ENCODE peak calls at places on chromosomes 2 and 18, in nine cellular contexts. T, F, D, L, Z, I, U, O and B are unnamed samples.

GRCh38 chr2:73998451-73998850 is 13.7 kb downstream of the TET3 start:
- DNase-seq in T (no peak), F (no peak), D (no peak), L (no peak), Z (no peak), I (no peak), U (no peak), O (peak; percentile 52), B (no peak)

GRCh38 chr2:85648619-85649018 is 19.4 kb downstream of the SFTPB start:
- DNase-seq in T (peak; percentile 41), F (peak; percentile 51), D (no peak), L (peak; percentile 70), Z (no peak), I (no peak), U (no peak), O (no peak), B (peak; percentile 41)

GRCh38 chr2:53220969-53221368 is 546.6 kb upstream of the CHAC2 start:
- DNase-seq in T (no peak), F (no peak), D (no peak), L (no peak), Z (no peak), I (no peak), U (no peak), O (no peak), B (no peak)

GRCh38 chr2:22788749-22789148 is 596.2 kb upstream of the KLHL29 start:
- DNase-seq in T (no peak), F (no peak), D (no peak), L (no peak), Z (no peak), I (no peak), U (no peak), O (no peak), B (no peak)

GRCh38 chr2:240600451-240600961 is 14.0 kb downstream of the CAPN10 start:
- DNase-seq in T (no peak), F (no peak), D (no peak), L (no peak), Z (no peak), I (no peak), U (no peak), O (no peak), B (no peak)

GRCh38 chr2:121362776-121363175 is 77.8 kb upstream of the TFCP2L1 start:
- DNase-seq in T (no peak), F (no peak), D (no peak), L (no peak), Z (peak; percentile 71), I (no peak), U (no peak), O (no peak), B (no peak)

GRCh38 chr2:36541891-36542595 is 55.9 kb downstream of the FEZ2 start:
- DNase-seq in T (peak; percentile 12), F (no peak), D (no peak), L (no peak), Z (no peak), I (no peak), U (no peak), O (no peak), B (no peak)

GRCh38 chr2:134124047-134124753 is 129.7 kb upstream of the MGAT5 start:
- DNase-seq in T (peak; percentile 28), F (no peak), D (no peak), L (peak; percentile 22), Z (no peak), I (no peak), U (no peak), O (no peak), B (no peak)

GRCh38 chr2:159904127-159904564 is 106.1 kb upstream of the CD302 start:
- DNase-seq in T (no peak), F (no peak), D (no peak), L (no peak), Z (peak; percentile 84), I (no peak), U (no peak), O (peak; percentile 54), B (peak; percentile 58)

GRCh38 chr2:63712748-63713147 is 124.0 kb downstream of the MDH1 start:
- DNase-seq in T (peak; percentile 2), F (no peak), D (peak; percentile 12), L (peak; percentile 21), Z (no peak), I (no peak), U (no peak), O (no peak), B (no peak)

GRCh38 chr2:147236601-147237000 is 608.2 kb upstream of the ACVR2A start:
- DNase-seq in T (no peak), F (no peak), D (no peak), L (no peak), Z (no peak), I (no peak), U (no peak), O (no peak), B (no peak)

GRCh38 chr2:113160962-113161361 is 12.8 kb upstream of the PSD4 start:
- DNase-seq in T (no peak), F (no peak), D (no peak), L (no peak), Z (peak; percentile 63), I (no peak), U (no peak), O (no peak), B (no peak)

GRCh38 chr2:73640537-73640936 is 1.7 kb downstream of the NAT8 start:
- DNase-seq in T (no peak), F (peak; percentile 45), D (no peak), L (no peak), Z (no peak), I (no peak), U (no peak), O (no peak), B (no peak)

GRCh38 chr2:132760971-132761370 is 91.0 kb upstream of the LYPD1 start:
- DNase-seq in T (no peak), F (no peak), D (no peak), L (no peak), Z (no peak), I (no peak), U (no peak), O (no peak), B (no peak)

GRCh38 chr2:128329607-128330006 is 10.9 kb upstream of the HS6ST1 start:
- DNase-seq in T (no peak), F (no peak), D (no peak), L (peak; percentile 56), Z (no peak), I (peak; percentile 96), U (no peak), O (no peak), B (no peak)

GRCh38 chr18:58044370-58045264 is 591 bp downstream of the NEDD4L start:
- DNase-seq in T (peak; percentile 36), F (peak; percentile 35), D (peak; percentile 62), L (peak; percentile 34), Z (no peak), I (no peak), U (no peak), O (peak; percentile 36), B (peak; percentile 48)
- TF ChIP-seq CTCF in T (no peak), F (no peak), D (peak; percentile 24), L (no peak), Z (no peak), I (no peak), U (no peak), O (peak; percentile 13), B (peak; percentile 57)

GRCh38 chr2:197037863-197038398 is 111.4 kb upstream of the PGAP1 start:
- DNase-seq in T (peak; percentile 2), F (peak; percentile 48), D (peak; percentile 39), L (no peak), Z (no peak), I (no peak), U (no peak), O (no peak), B (no peak)
- TF ChIP-seq CTCF in T (no peak), F (peak; percentile 52), D (peak; percentile 40), L (peak; percentile 7), Z (no peak), I (no peak), U (peak; percentile 18), O (no peak), B (no peak)

GRCh38 chr18:2083691-2084090 is 487.6 kb downstream of the METTL4 start:
- DNase-seq in T (peak; percentile 54), F (peak; percentile 44), D (peak; percentile 37), L (no peak), Z (no peak), I (no peak), U (no peak), O (no peak), B (peak; percentile 21)
- TF ChIP-seq CTCF in T (peak; percentile 54), F (peak; percentile 63), D (peak; percentile 90), L (no peak), Z (no peak), I (no peak), U (peak; percentile 60), O (no peak), B (peak; percentile 49)

GRCh38 chr2:109466674-109467575 is 146.8 kb downstream of the SEPTIN10 start:
- DNase-seq in T (no peak), F (peak; percentile 52), D (peak; percentile 54), L (peak; percentile 62), Z (no peak), I (no peak), U (no peak), O (no peak), B (no peak)
- TF ChIP-seq CTCF in T (no peak), F (no peak), D (peak; percentile 2), L (no peak), Z (peak; percentile 32), I (no peak), U (no peak), O (no peak), B (no peak)